ENCODE peak calls at places on chromosomes 6 and 20, in ten cellular contexts. One of them, this sample, is unnamed.

GRCh38 chr6:17125407-17125806 is 23.6 kb downstream of the STMND1 start:
- DNase-seq in GM12878: no peak
- DNase-seq in Peyer's patch: no peak
- DNase-seq in ovary: no peak
- DNase-seq in A549: no peak
- DNase-seq in spleen: no peak
- DNase-seq in heart left ventricle: no peak
- DNase-seq in prostate gland: no peak
- DNase-seq in stomach: no peak
- DNase-seq in IMR-90: no peak
- DNase-seq in this sample: no peak

GRCh38 chr6:15642276-15642675 is 20.6 kb downstream of the DTNBP1 start:
- DNase-seq in GM12878: no peak
- DNase-seq in Peyer's patch: no peak
- DNase-seq in ovary: no peak
- DNase-seq in A549: no peak
- DNase-seq in spleen: no peak
- DNase-seq in heart left ventricle: no peak
- DNase-seq in prostate gland: no peak
- DNase-seq in stomach: no peak
- DNase-seq in IMR-90: no peak
- DNase-seq in this sample: no peak

GRCh38 chr6:15909290-15910070 is 219.4 kb upstream of the MYLIP start:
- DNase-seq in GM12878: no peak
- DNase-seq in Peyer's patch: no peak
- DNase-seq in ovary: no peak
- DNase-seq in A549: no peak
- DNase-seq in spleen: no peak
- DNase-seq in heart left ventricle: no peak
- DNase-seq in prostate gland: no peak
- DNase-seq in stomach: no peak
- DNase-seq in IMR-90: no peak
- DNase-seq in this sample: no peak

GRCh38 chr6:106773956-106774629 is 144.7 kb downstream of the QRSL1 start:
- DNase-seq in GM12878: no peak
- DNase-seq in Peyer's patch: no peak
- DNase-seq in ovary: no peak
- DNase-seq in A549: no peak
- DNase-seq in spleen: no peak
- DNase-seq in heart left ventricle: no peak
- DNase-seq in prostate gland: no peak
- DNase-seq in stomach: no peak
- DNase-seq in IMR-90: no peak
- DNase-seq in this sample: no peak

GRCh38 chr6:52328721-52329120 is 33.2 kb upstream of the PAQR8 start:
- DNase-seq in GM12878: no peak
- DNase-seq in Peyer's patch: no peak
- DNase-seq in ovary: no peak
- DNase-seq in A549: no peak
- DNase-seq in spleen: no peak
- DNase-seq in heart left ventricle: no peak
- DNase-seq in prostate gland: no peak
- DNase-seq in stomach: no peak
- DNase-seq in IMR-90: no peak
- DNase-seq in this sample: no peak

GRCh38 chr6:47654255-47654654 is 44.1 kb upstream of the ADGRF4 start:
- DNase-seq in GM12878: no peak
- DNase-seq in Peyer's patch: no peak
- DNase-seq in ovary: no peak
- DNase-seq in A549: no peak
- DNase-seq in spleen: no peak
- DNase-seq in heart left ventricle: no peak
- DNase-seq in prostate gland: no peak
- DNase-seq in stomach: no peak
- DNase-seq in IMR-90: no peak
- DNase-seq in this sample: no peak

GRCh38 chr20:1376453-1377270 is 16.2 kb downstream of the FKBP1A start:
- DNase-seq in GM12878: no peak
- DNase-seq in Peyer's patch: no peak
- DNase-seq in ovary: no peak
- DNase-seq in A549: no peak
- DNase-seq in spleen: no peak
- DNase-seq in heart left ventricle: no peak
- DNase-seq in prostate gland: no peak
- DNase-seq in stomach: no peak
- DNase-seq in IMR-90: no peak
- DNase-seq in this sample: no peak

GRCh38 chr20:5657190-5657872 is 92.9 kb upstream of the SHLD1 start:
- DNase-seq in GM12878: no peak
- DNase-seq in Peyer's patch: peak
- DNase-seq in ovary: peak
- DNase-seq in A549: peak
- DNase-seq in spleen: no peak
- DNase-seq in heart left ventricle: peak
- DNase-seq in prostate gland: peak
- DNase-seq in stomach: no peak
- DNase-seq in IMR-90: peak
- DNase-seq in this sample: peak

GRCh38 chr20:2323051-2323450 is 27.2 kb downstream of the TGM3 start:
- DNase-seq in GM12878: no peak
- DNase-seq in Peyer's patch: no peak
- DNase-seq in ovary: no peak
- DNase-seq in A549: no peak
- DNase-seq in spleen: no peak
- DNase-seq in heart left ventricle: no peak
- DNase-seq in prostate gland: no peak
- DNase-seq in stomach: no peak
- DNase-seq in IMR-90: no peak
- DNase-seq in this sample: no peak

GRCh38 chr20:46255440-46256104 is 52.7 kb downstream of the CDH22 start:
- DNase-seq in GM12878: no peak
- DNase-seq in Peyer's patch: peak
- DNase-seq in ovary: peak
- DNase-seq in A549: no peak
- DNase-seq in spleen: peak
- DNase-seq in heart left ventricle: peak
- DNase-seq in prostate gland: peak
- DNase-seq in stomach: peak
- DNase-seq in IMR-90: no peak
- DNase-seq in this sample: peak

GRCh38 chr6:56407883-56408282 is 160.5 kb upstream of the COL21A1 start:
- DNase-seq in GM12878: no peak
- DNase-seq in Peyer's patch: no peak
- DNase-seq in ovary: no peak
- DNase-seq in A549: no peak
- DNase-seq in spleen: no peak
- DNase-seq in heart left ventricle: no peak
- DNase-seq in prostate gland: no peak
- DNase-seq in stomach: no peak
- DNase-seq in IMR-90: no peak
- DNase-seq in this sample: no peak
- H3K4me3 ChIP-seq in GM12878: no peak
- H3K4me3 ChIP-seq in Peyer's patch: no peak
- H3K4me3 ChIP-seq in ovary: no peak
- H3K4me3 ChIP-seq in A549: no peak
- H3K4me3 ChIP-seq in spleen: no peak
- H3K4me3 ChIP-seq in heart left ventricle: no peak
- H3K4me3 ChIP-seq in prostate gland: no peak
- H3K4me3 ChIP-seq in stomach: no peak
- H3K4me3 ChIP-seq in IMR-90: no peak
- H3K4me3 ChIP-seq in this sample: no peak

DNA sequence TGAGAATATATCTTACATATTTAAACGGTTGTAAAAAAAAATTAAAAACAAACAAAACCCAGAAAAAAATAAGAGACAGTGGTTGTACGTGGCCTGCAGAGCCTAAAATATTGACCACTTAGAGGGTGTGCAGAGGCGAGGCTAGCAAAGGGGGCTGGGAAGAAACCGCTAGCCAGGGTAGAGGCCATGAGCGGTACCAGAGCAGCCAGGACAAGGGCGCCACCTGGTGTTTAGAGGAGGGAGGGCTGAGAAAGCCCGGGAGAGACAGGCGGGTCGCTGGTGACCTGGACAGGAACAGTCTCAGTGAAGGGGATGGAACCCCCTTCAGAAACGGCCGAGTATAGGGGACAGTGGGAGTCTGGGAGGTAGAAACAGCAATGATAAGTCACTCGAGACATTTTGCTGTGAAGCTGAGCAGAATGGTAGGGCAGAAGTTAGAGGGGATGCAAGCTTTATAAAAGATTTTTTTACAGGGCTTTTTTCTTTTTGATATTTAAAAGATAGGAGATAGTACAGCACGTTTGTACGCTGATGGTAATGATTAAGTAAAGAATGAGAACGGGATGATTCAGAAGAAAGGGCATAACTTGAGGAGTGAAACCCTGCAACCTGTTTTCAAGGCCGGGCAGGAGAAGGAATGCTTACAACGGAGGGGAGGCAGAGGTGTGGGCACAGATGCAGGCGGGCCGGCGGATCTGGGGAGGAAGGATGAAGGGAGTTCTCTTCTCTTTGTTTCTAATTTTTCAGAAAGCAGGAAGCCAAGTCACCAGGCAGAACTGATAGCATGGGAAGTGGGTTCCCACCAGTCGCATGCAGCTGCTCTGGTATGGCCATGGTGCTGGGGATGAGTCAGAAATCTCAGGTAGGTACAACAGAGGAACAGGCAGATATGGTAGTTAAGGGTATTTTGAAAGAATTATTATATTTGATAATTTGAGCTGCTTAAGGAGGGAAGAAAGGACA is 76.2 kb downstream of the FAM229B start:
- DNase-seq in GM12878: peak
- DNase-seq in Peyer's patch: peak
- DNase-seq in ovary: peak
- DNase-seq in A549: peak
- DNase-seq in spleen: peak
- DNase-seq in heart left ventricle: peak
- DNase-seq in prostate gland: peak
- DNase-seq in stomach: peak
- DNase-seq in IMR-90: peak
- DNase-seq in this sample: peak
- TF ChIP-seq POLR2A in GM12878: no peak
- TF ChIP-seq POLR2A in Peyer's patch: no peak
- TF ChIP-seq POLR2A in ovary: no peak
- TF ChIP-seq POLR2A in A549: no peak
- TF ChIP-seq POLR2A in spleen: no peak
- TF ChIP-seq POLR2A in heart left ventricle: no peak
- TF ChIP-seq POLR2A in prostate gland: no peak
- TF ChIP-seq POLR2A in stomach: no peak
- TF ChIP-seq POLR2A in IMR-90: no peak
- TF ChIP-seq POLR2A in this sample: no peak

GRCh38 chr20:9052136-9052535 is 16.8 kb upstream of the PLCB4 start:
- DNase-seq in GM12878: no peak
- DNase-seq in Peyer's patch: no peak
- DNase-seq in ovary: no peak
- DNase-seq in A549: no peak
- DNase-seq in spleen: no peak
- DNase-seq in heart left ventricle: no peak
- DNase-seq in prostate gland: no peak
- DNase-seq in stomach: no peak
- DNase-seq in IMR-90: no peak
- DNase-seq in this sample: no peak

GRCh38 chr20:9053108-9053507 is 15.8 kb upstream of the PLCB4 start:
- DNase-seq in GM12878: no peak
- DNase-seq in Peyer's patch: no peak
- DNase-seq in ovary: no peak
- DNase-seq in A549: no peak
- DNase-seq in spleen: no peak
- DNase-seq in heart left ventricle: no peak
- DNase-seq in prostate gland: no peak
- DNase-seq in stomach: no peak
- DNase-seq in IMR-90: no peak
- DNase-seq in this sample: no peak

GRCh38 chr20:9054176-9054575 is 14.7 kb upstream of the PLCB4 start:
- DNase-seq in GM12878: no peak
- DNase-seq in Peyer's patch: no peak
- DNase-seq in ovary: no peak
- DNase-seq in A549: no peak
- DNase-seq in spleen: no peak
- DNase-seq in heart left ventricle: no peak
- DNase-seq in prostate gland: no peak
- DNase-seq in stomach: no peak
- DNase-seq in IMR-90: peak
- DNase-seq in this sample: no peak

GRCh38 chr20:9051508-9051907 is 17.4 kb upstream of the PLCB4 start:
- DNase-seq in GM12878: no peak
- DNase-seq in Peyer's patch: no peak
- DNase-seq in ovary: no peak
- DNase-seq in A549: peak
- DNase-seq in spleen: no peak
- DNase-seq in heart left ventricle: no peak
- DNase-seq in prostate gland: no peak
- DNase-seq in stomach: no peak
- DNase-seq in IMR-90: peak
- DNase-seq in this sample: peak
- H3K4me3 ChIP-seq in GM12878: no peak
- H3K4me3 ChIP-seq in Peyer's patch: no peak
- H3K4me3 ChIP-seq in ovary: no peak
- H3K4me3 ChIP-seq in A549: no peak
- H3K4me3 ChIP-seq in spleen: no peak
- H3K4me3 ChIP-seq in heart left ventricle: no peak
- H3K4me3 ChIP-seq in prostate gland: no peak
- H3K4me3 ChIP-seq in stomach: no peak
- H3K4me3 ChIP-seq in IMR-90: no peak
- H3K4me3 ChIP-seq in this sample: no peak

GRCh38 chr6:158060447-158061360 is 79.0 kb downstream of the SYNJ2 start:
- DNase-seq in GM12878: no peak
- DNase-seq in Peyer's patch: peak
- DNase-seq in ovary: peak
- DNase-seq in A549: peak
- DNase-seq in spleen: peak
- DNase-seq in heart left ventricle: peak
- DNase-seq in prostate gland: peak
- DNase-seq in stomach: peak
- DNase-seq in IMR-90: peak
- DNase-seq in this sample: peak
- TF ChIP-seq POLR2A in GM12878: no peak
- TF ChIP-seq POLR2A in Peyer's patch: no peak
- TF ChIP-seq POLR2A in ovary: no peak
- TF ChIP-seq POLR2A in A549: no peak
- TF ChIP-seq POLR2A in spleen: no peak
- TF ChIP-seq POLR2A in heart left ventricle: no peak
- TF ChIP-seq POLR2A in prostate gland: no peak
- TF ChIP-seq POLR2A in stomach: no peak
- TF ChIP-seq POLR2A in IMR-90: peak
- TF ChIP-seq POLR2A in this sample: no peak

DNA sequence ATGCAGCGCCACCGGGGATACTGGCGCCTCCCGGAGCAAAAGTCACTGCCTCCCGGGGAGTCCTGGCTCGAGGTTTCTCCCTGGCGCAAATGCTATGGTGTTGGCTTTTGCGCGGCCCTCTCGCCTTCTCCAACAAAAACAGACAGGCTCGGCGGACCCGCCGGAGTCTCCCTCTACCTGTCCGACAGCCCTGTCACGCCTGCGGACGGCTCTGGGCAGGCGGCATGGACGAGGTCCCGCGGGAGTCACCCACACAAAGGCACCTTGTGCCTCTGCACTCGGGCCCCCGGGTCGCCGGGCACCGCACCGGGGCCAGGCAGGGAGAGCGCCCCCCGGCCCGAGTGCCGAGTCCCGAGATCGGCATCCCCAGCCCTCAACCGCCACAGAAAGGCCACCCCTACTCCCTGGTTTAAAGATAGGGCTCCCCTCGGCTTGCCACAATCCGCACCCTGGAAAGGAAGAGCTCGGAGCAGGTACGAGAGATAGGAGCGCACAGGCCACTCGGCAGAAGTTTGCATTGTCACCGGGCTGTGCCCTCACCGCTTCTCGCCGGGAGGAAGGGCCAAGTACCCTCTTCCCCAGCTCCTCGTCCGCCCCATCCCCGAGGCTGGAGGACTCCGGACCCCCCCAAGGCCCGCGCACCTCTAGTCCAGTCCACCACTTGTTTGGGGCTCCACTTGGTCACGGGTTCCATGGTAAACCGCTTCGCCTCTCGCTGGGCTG is 903 bp downstream of the CNKSR3 start:
- DNase-seq in GM12878: no peak
- DNase-seq in Peyer's patch: peak
- DNase-seq in ovary: peak
- DNase-seq in A549: no peak
- DNase-seq in spleen: peak
- DNase-seq in heart left ventricle: peak
- DNase-seq in prostate gland: peak
- DNase-seq in stomach: peak
- DNase-seq in IMR-90: no peak
- DNase-seq in this sample: peak
- H3K4me3 ChIP-seq in GM12878: peak
- H3K4me3 ChIP-seq in Peyer's patch: peak
- H3K4me3 ChIP-seq in ovary: peak
- H3K4me3 ChIP-seq in A549: peak
- H3K4me3 ChIP-seq in spleen: peak
- H3K4me3 ChIP-seq in heart left ventricle: peak
- H3K4me3 ChIP-seq in prostate gland: peak
- H3K4me3 ChIP-seq in stomach: peak
- H3K4me3 ChIP-seq in IMR-90: peak
- H3K4me3 ChIP-seq in this sample: peak

This sample was measured in lower leg skin.